ENCODE peak calls at places on chromosomes 1 and 21, in seven cellular contexts. S is cardiac muscle cell, O is neuronal stem cell, W is retina, V is lower lobe of right lung, P is mesenchymal stem cell, A is choroid plexus epithelial cell. L is an unnamed sample.

GRCh38 chr1:7398982-7399381 is 372.1 kb upstream of the VAMP3 start:
- DNase-seq in S (no peak), O (no peak), W (no peak), V (no peak), P (peak; percentile 37), A (peak; percentile 36), L (no peak)

GRCh38 chr1:26405281-26405915 is 5.2 kb upstream of the LIN28A start:
- DNase-seq in S (no peak), O (no peak), W (no peak), V (no peak), P (no peak), A (peak; percentile 62), L (no peak)

GRCh38 chr1:94093996-94094395 is 27.0 kb downstream of the ABCA4 start:
- DNase-seq in S (no peak), O (no peak), W (no peak), V (no peak), P (no peak), A (peak; percentile 76), L (no peak)

GRCh38 chr1:63148825-63149645 is 173.3 kb upstream of the FOXD3 start:
- DNase-seq in S (peak; percentile 54), O (peak; percentile 29), W (peak; percentile 18), V (no peak), P (peak; percentile 43), A (peak; percentile 79), L (no peak)

GRCh38 chr1:231694081-231694443 is 67.5 kb downstream of the DISC1 start:
- DNase-seq in S (no peak), O (no peak), W (no peak), V (no peak), P (no peak), A (no peak), L (no peak)

GRCh38 chr1:173297798-173298391 is 90.8 kb upstream of the TNFSF4 start:
- DNase-seq in S (no peak), O (no peak), W (no peak), V (no peak), P (no peak), A (no peak), L (no peak)

GRCh38 chr1:205921559-205921887 is 21.7 kb downstream of the SLC26A9 start:
- DNase-seq in S (no peak), O (no peak), W (no peak), V (no peak), P (no peak), A (no peak), L (no peak)

GRCh38 chr21:29342394-29342957 is 43.8 kb downstream of the BACH1 start:
- DNase-seq in S (no peak), O (no peak), W (no peak), V (peak; percentile 53), P (peak; percentile 84), A (peak; percentile 98), L (no peak)

GRCh38 chr1:42480921-42481320 is 17.8 kb downstream of the CCDC30 start:
- DNase-seq in S (no peak), O (no peak), W (no peak), V (no peak), P (no peak), A (no peak), L (no peak)

GRCh38 chr1:25197982-25198681 is 34.2 kb downstream of the SYF2 start:
- DNase-seq in S (no peak), O (no peak), W (peak; percentile 46), V (no peak), P (no peak), A (no peak), L (no peak)

GRCh38 chr1:91872560-91873081 is 13.3 kb downstream of the TGFBR3 start:
- DNase-seq in S (no peak), O (no peak), W (no peak), V (no peak), P (peak; percentile 19), A (no peak), L (no peak)

GRCh38 chr1:219160942-219161341 is 12.7 kb upstream of the LYPLAL1 start:
- DNase-seq in S (no peak), O (no peak), W (no peak), V (no peak), P (no peak), A (peak; percentile 29), L (no peak)

GRCh38 chr1:180615493-180616290 is 16.1 kb upstream of the XPR1 start:
- DNase-seq in S (no peak), O (no peak), W (no peak), V (no peak), P (no peak), A (no peak), L (no peak)

GRCh38 chr1:228882785-228883450 is 147.6 kb downstream of the RHOU start:
- DNase-seq in S (no peak), O (no peak), W (no peak), V (no peak), P (no peak), A (no peak), L (no peak)

GRCh38 chr21:25963186-25963585 is 207.4 kb downstream of the APP start:
- DNase-seq in S (no peak), O (no peak), W (no peak), V (no peak), P (peak; percentile 55), A (peak; percentile 59), L (no peak)

GRCh38 chr1:33228935-33229487 is 27.3 kb upstream of the ZNF362 start:
- DNase-seq in S (no peak), O (no peak), W (no peak), V (no peak), P (peak; percentile 92), A (peak; percentile 97), L (no peak)

GRCh38 chr1:61085191-61086086 is 3.1 kb downstream of the NFIA start:
- DNase-seq in S (no peak), O (no peak), W (no peak), V (no peak), P (no peak), A (no peak), L (no peak)

GRCh38 chr1:15703562-15703961 is 19.4 kb downstream of the PLEKHM2 start:
- DNase-seq in S (peak; percentile 55), O (no peak), W (no peak), V (peak; percentile 61), P (peak; percentile 89), A (peak; percentile 80), L (no peak)

GRCh38 chr1:178938959-178939317 is 68.1 kb upstream of the ANGPTL1 start:
- DNase-seq in S (no peak), O (no peak), W (peak; percentile 42), V (no peak), P (no peak), A (peak; percentile 65), L (no peak)

GRCh38 chr1:71950579-71950978 is 331.8 kb downstream of the NEGR1 start:
- DNase-seq in S (no peak), O (no peak), W (no peak), V (no peak), P (no peak), A (no peak), L (no peak)

GRCh38 chr1:51581286-51581685 is 35.6 kb upstream of the OSBPL9 start:
- DNase-seq in S (no peak), O (no peak), W (no peak), V (no peak), P (no peak), A (no peak), L (no peak)

L was measured in effector memory CD8-positive, alpha-beta T cell.